ENCODE peak calls at places on chromosomes 4 and X, in nine cellular contexts. L is astrocyte of the spinal cord, Q is lower leg skin, I is HFF-Myc, A is neural progenitor cell, M is cardiac fibroblast, D is testis, W is uterus, N is HCT116. S is an unnamed sample.

GRCh38 chrX:146396409-146396808 is 413.2 kb upstream of the CXorf51B start:
- DNase-seq in L (no peak), Q (no peak), I (no peak), A (peak), M (no peak), D (no peak), W (no peak), N (no peak), S (no peak)

GRCh38 chr4:102143433-102143832 is 201.8 kb downstream of the SLC39A8 start:
- DNase-seq in L (no peak), Q (no peak), I (no peak), A (no peak), M (peak), D (no peak), W (no peak), N (no peak), S (no peak)

GRCh38 chr4:1296324-1297022 is 6.8 kb downstream of the MAEA start:
- DNase-seq in L (no peak), Q (no peak), I (no peak), A (no peak), M (no peak), D (no peak), W (no peak), N (no peak), S (no peak)

GRCh38 chrX:119801253-119802221 is 10.1 kb upstream of the RPL39 start:
- DNase-seq in L (no peak), Q (no peak), I (no peak), A (no peak), M (no peak), D (no peak), W (no peak), N (no peak), S (no peak)

GRCh38 chr4:82968972-82969371 is 41.7 kb downstream of the LIN54 start:
- DNase-seq in L (no peak), Q (no peak), I (no peak), A (no peak), M (no peak), D (no peak), W (no peak), N (no peak), S (no peak)

GRCh38 chr4:8537041-8537461 is 43.1 kb upstream of the GPR78 start:
- DNase-seq in L (peak), Q (peak), I (peak), A (no peak), M (peak), D (peak), W (peak), N (peak), S (no peak)

GRCh38 chr4:76989391-76990061 is 40.0 kb downstream of the SEPTIN11 start:
- DNase-seq in L (no peak), Q (no peak), I (no peak), A (no peak), M (no peak), D (no peak), W (no peak), N (no peak), S (no peak)

GRCh38 chr4:138659041-138659565 is 356.5 kb upstream of the NOCT start:
- DNase-seq in L (no peak), Q (no peak), I (no peak), A (peak), M (no peak), D (no peak), W (no peak), N (no peak), S (no peak)

GRCh38 chr4:176790398-176790797 is 2.3 kb downstream of the VEGFC start:
- DNase-seq in L (peak), Q (no peak), I (no peak), A (no peak), M (peak), D (no peak), W (no peak), N (no peak), S (no peak)

GRCh38 chr4:147284935-147285334 is 196.0 kb upstream of the EDNRA start:
- DNase-seq in L (no peak), Q (no peak), I (no peak), A (no peak), M (no peak), D (no peak), W (no peak), N (no peak), S (no peak)

GRCh38 chr4:124727331-124727730 is 14.8 kb upstream of the ANKRD50 start:
- DNase-seq in L (peak), Q (no peak), I (no peak), A (no peak), M (no peak), D (no peak), W (no peak), N (no peak), S (no peak)

GRCh38 chr4:14218641-14219040 is 591.1 kb upstream of the BOD1L1 start:
- DNase-seq in L (no peak), Q (peak), I (no peak), A (peak), M (no peak), D (no peak), W (no peak), N (no peak), S (no peak)

GRCh38 chr4:139808381-139809206 is 143.0 kb downstream of the MGST2 start:
- DNase-seq in L (no peak), Q (no peak), I (no peak), A (peak), M (no peak), D (no peak), W (peak), N (no peak), S (no peak)

GRCh38 chr4:128220286-128221235 is 67.1 kb downstream of the PGRMC2 start:
- DNase-seq in L (peak), Q (no peak), I (no peak), A (no peak), M (peak), D (no peak), W (no peak), N (peak), S (no peak)
- TF ChIP-seq CTCF in L (peak), Q (no peak), I (no peak), A (peak), M (peak), D (no peak), W (no peak), N (peak), S (peak)

DNA sequence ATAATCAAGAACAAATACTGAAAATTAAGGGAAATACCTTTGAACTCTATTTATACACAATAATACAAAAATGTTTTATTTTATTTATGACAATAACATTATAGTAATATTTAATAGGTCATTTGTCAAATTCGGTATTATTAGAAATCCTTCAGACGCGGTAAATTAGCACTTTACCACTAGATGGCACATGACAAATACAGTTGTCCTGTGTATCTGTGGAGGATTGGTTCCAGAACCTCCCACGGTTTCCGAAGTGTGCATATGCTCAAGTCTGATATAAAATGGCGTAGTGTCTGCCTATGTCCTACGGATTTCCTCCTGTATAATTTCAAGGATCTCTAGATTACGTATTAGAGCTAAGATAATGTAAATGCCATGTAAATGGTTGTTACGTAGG is 8.1 kb upstream of the LINC00632 start:
- DNase-seq in L (peak), Q (no peak), I (no peak), A (no peak), M (peak), D (peak), W (no peak), N (no peak), S (no peak)
- TF ChIP-seq CTCF in L (peak), Q (no peak), I (no peak), A (peak), M (peak), D (no peak), W (no peak), N (no peak), S (peak)

GRCh38 chrX:101617211-101618191 is at the start of gene ARMCX6:
- DNase-seq in L (peak), Q (peak), I (peak), A (peak), M (peak), D (peak), W (peak), N (peak), S (peak)
- TF ChIP-seq CTCF in L (peak), Q (no peak), I (peak), A (peak), M (peak), D (no peak), W (no peak), N (peak), S (peak)

GRCh38 chrX:32687379-32687778 is 524.0 kb downstream of the DMD start:
- DNase-seq in L (no peak), Q (no peak), I (no peak), A (no peak), M (no peak), D (no peak), W (no peak), N (no peak), S (no peak)
- TF ChIP-seq CTCF in L (no peak), Q (no peak), I (no peak), A (peak), M (no peak), D (no peak), W (no peak), N (no peak), S (no peak)

GRCh38 chrX:97747346-97747745 is 863.6 kb downstream of the RPA4 start:
- DNase-seq in L (no peak), Q (no peak), I (no peak), A (no peak), M (no peak), D (no peak), W (no peak), N (no peak), S (no peak)

GRCh38 chrX:97740044-97740443 is 856.3 kb downstream of the RPA4 start:
- DNase-seq in L (no peak), Q (no peak), I (no peak), A (no peak), M (peak), D (no peak), W (no peak), N (no peak), S (no peak)

GRCh38 chrX:97740886-97741285 is 857.2 kb downstream of the RPA4 start:
- DNase-seq in L (no peak), Q (no peak), I (no peak), A (no peak), M (peak), D (no peak), W (no peak), N (no peak), S (no peak)

DNA sequence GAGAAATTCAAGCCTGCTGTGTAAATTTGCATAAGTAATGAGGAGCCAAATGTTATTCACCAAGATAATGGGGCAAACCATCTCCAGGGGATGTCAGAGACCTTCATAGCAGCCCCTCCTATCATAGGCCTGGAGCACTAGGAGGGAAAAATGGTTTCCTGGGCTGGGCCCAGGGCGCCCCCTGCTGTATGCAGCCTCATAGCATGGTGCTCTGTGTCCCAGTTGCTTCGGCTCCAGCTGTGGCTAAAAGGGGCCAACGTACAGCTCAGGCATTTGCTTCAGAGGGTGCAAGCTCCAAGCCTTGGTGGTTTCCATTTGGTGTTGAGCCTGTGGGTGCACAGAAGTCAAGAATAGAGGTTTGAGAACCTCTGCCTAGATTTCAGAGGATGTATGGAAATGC is 859.3 kb downstream of the RPA4 start:
- DNase-seq in L (no peak), Q (no peak), I (no peak), A (no peak), M (peak), D (no peak), W (no peak), N (no peak), S (no peak)
- TF ChIP-seq CTCF in L (no peak), Q (no peak), I (peak), A (peak), M (peak), D (no peak), W (no peak), N (peak), S (no peak)

GRCh38 chr4:55347610-55348228 is 1.7 kb downstream of the SRD5A3 start:
- DNase-seq in L (no peak), Q (no peak), I (no peak), A (no peak), M (peak), D (no peak), W (no peak), N (no peak), S (no peak)
- TF ChIP-seq CTCF in L (no peak), Q (no peak), I (no peak), A (no peak), M (no peak), D (no peak), W (no peak), N (no peak), S (no peak)

DNA sequence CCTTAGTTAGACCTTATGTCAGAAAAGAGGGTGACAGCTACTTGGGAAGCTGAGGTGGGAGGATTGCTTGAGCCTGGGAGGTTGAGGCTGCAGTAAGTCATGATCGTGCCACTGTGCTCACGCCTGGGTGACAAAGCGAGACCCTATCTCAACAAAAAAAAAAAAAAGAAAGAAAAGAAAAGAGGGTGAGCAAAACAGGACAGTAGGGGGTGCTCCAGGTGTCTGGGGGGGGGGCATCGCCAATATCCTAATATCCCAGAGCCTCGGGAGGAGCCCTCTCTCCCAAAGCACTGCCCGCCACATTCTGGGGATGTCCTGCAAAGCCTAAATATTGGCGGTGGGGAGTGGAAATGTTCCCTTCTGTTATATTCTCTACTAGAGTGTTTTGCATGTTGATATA is 120.9 kb upstream of the TBL1X start:
- DNase-seq in L (no peak), Q (no peak), I (no peak), A (no peak), M (no peak), D (no peak), W (no peak), N (no peak), S (no peak)
- TF ChIP-seq CTCF in L (no peak), Q (no peak), I (no peak), A (no peak), M (no peak), D (no peak), W (no peak), N (no peak), S (no peak)

GRCh38 chrX:21930986-21931385 is 9.5 kb upstream of the SMS start:
- DNase-seq in L (no peak), Q (no peak), I (no peak), A (no peak), M (no peak), D (no peak), W (no peak), N (no peak), S (no peak)

GRCh38 chrX:21934414-21934813 is 6.1 kb upstream of the SMS start:
- DNase-seq in L (no peak), Q (no peak), I (no peak), A (no peak), M (no peak), D (no peak), W (no peak), N (no peak), S (no peak)

GRCh38 chrX:21929209-21929608 is 11.3 kb upstream of the SMS start:
- DNase-seq in L (no peak), Q (no peak), I (no peak), A (no peak), M (no peak), D (no peak), W (no peak), N (no peak), S (no peak)

GRCh38 chrX:21933077-21933476 is 7.4 kb upstream of the SMS start:
- DNase-seq in L (no peak), Q (no peak), I (no peak), A (no peak), M (no peak), D (no peak), W (no peak), N (no peak), S (no peak)

DNA sequence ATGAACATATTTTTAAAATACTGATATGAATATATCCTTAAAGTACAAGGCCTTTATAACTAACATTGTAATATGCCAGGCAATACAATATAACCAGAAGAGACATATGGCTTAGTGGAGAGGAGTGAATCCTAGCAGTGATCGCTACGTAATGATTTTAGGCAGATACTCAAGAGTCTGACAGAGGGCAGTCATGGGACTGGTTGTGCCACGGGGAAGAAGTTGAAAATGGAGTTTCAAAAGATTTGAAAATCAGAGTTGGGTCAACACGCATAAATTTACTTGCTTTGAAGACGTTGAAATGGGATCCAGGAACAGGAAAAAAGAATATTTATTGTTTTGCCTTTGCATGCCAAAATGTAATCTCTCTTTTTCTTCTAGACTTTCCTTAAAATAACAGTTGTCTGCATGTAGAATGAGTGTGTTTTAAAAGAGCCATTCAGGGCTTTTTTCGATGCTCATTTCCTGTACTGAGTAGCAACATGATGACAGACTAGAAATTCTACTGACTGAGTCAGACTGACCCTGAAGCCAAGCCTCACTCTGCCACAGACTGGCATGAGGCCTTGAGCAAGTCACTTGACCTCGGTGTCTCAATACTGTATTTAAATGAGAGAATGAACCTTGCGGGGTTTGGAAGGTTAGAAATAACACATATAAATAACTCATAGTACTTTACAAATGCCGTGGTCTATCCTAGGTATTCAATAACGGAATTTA is 8.1 kb upstream of the SMS start:
- DNase-seq in L (peak), Q (peak), I (no peak), A (no peak), M (peak), D (no peak), W (no peak), N (no peak), S (no peak)
- TF ChIP-seq CTCF in L (no peak), Q (no peak), I (no peak), A (no peak), M (no peak), D (no peak), W (no peak), N (no peak), S (no peak)

DNA sequence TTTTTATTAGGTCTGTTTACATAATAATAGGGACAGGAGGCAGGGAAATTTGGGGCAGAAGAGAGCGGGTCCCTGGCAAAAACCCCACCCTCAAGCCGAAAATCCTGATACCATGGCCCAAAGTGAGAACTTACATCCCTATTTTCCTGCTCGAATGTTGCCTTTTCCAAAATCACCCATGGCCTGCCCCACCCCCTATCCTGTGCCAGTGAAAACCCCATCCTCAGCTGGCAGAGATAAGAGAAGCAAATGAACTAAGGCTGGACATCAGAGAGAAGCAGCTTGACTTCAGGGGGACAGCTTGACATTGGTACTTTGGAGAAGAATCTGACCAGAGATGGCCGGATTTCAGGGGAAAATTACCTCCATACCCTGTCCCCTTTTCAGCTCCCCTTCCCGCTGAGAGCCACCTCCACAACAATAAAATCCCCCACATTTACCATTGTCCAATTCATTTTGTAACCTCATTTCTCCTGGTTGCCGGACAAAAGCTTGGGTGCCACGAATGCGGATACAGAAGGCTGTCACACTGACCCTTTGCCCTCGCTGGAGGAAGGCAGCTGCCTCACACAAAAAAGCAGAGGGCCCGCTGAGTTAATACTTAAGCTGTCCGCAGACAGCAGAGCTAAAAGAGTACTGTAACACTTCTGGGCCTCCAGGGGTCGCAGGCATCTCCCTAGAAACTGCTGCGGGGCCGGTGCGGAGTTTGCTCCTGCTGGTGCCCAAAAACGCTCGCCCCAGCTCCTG is 196.2 kb downstream of the SNCA start:
- DNase-seq in L (peak), Q (no peak), I (peak), A (peak), M (peak), D (peak), W (peak), N (peak), S (peak)
- TF ChIP-seq CTCF in L (peak), Q (no peak), I (peak), A (peak), M (peak), D (no peak), W (peak), N (peak), S (peak)

GRCh38 chr4:141131738-141132688 is 1.3 kb downstream of the RNF150 start:
- DNase-seq in L (peak), Q (no peak), I (no peak), A (peak), M (peak), D (peak), W (peak), N (no peak), S (peak)

GRCh38 chr4:141133146-141134006 is at the start of gene RNF150:
- DNase-seq in L (peak), Q (peak), I (peak), A (peak), M (peak), D (peak), W (peak), N (no peak), S (peak)

GRCh38 chr4:141132689-141133145 is 552 bp downstream of the RNF150 start:
- DNase-seq in L (peak), Q (no peak), I (no peak), A (peak), M (peak), D (peak), W (peak), N (no peak), S (peak)

GRCh38 chr4:141134051-141134450 is 782 bp upstream of the RNF150 start:
- DNase-seq in L (no peak), Q (no peak), I (no peak), A (no peak), M (peak), D (no peak), W (no peak), N (no peak), S (no peak)

GRCh38 chr4:141134586-141134985 is 1.3 kb upstream of the RNF150 start:
- DNase-seq in L (no peak), Q (no peak), I (no peak), A (no peak), M (no peak), D (no peak), W (no peak), N (no peak), S (no peak)
- TF ChIP-seq CTCF in L (no peak), Q (no peak), I (no peak), A (no peak), M (no peak), D (no peak), W (peak), N (no peak), S (no peak)